ENCODE peak calls at places on chromosomes 2 and 18, in six cellular contexts. One of them, this sample, is unnamed.

GRCh38 chr18:52716926-52717325 is 376.9 kb downstream of the DCC start:
- DNase-seq in stimulated activated CD4-positive, alpha-beta T cell treated with anti-CD3 and anti-CD28 coated beads, Interleukin-1b, Interleukin-23, amount 100 ng/mL, for 1 hour: no peak
- DNase-seq in T-helper 2 cell: no peak
- DNase-seq in NCI-H1092: no peak
- DNase-seq in memory B cell: no peak
- DNase-seq in anterior cingulate cortex: peak; percentile 11
- DNase-seq in this sample: no peak

GRCh38 chr2:106159867-106160785 is 34.0 kb downstream of the UXS1 start:
- DNase-seq in NCI-H1092: no peak
- DNase-seq in stimulated activated CD4-positive, alpha-beta T cell treated with anti-CD3 and anti-CD28 coated beads, Interleukin-1b, Interleukin-23, amount 100 ng/mL, for 1 hour: no peak
- DNase-seq in T-helper 2 cell: peak; percentile 32
- DNase-seq in memory B cell: no peak
- DNase-seq in anterior cingulate cortex: no peak
- DNase-seq in this sample: no peak

GRCh38 chr2:145984541-145984940 is 1464.6 kb upstream of the ZEB2 start:
- DNase-seq in memory B cell: no peak
- DNase-seq in anterior cingulate cortex: no peak
- DNase-seq in NCI-H1092: no peak
- DNase-seq in stimulated activated CD4-positive, alpha-beta T cell treated with anti-CD3 and anti-CD28 coated beads, Interleukin-1b, Interleukin-23, amount 100 ng/mL, for 1 hour: no peak
- DNase-seq in T-helper 2 cell: no peak
- DNase-seq in this sample: no peak

GRCh38 chr18:32777049-32777448 is 4.2 kb upstream of the KLHL14 start:
- DNase-seq in stimulated activated CD4-positive, alpha-beta T cell treated with anti-CD3 and anti-CD28 coated beads, Interleukin-1b, Interleukin-23, amount 100 ng/mL, for 1 hour: no peak
- DNase-seq in memory B cell: no peak
- DNase-seq in anterior cingulate cortex: no peak
- DNase-seq in T-helper 2 cell: no peak
- DNase-seq in NCI-H1092: no peak
- DNase-seq in this sample: no peak

GRCh38 chr2:38740851-38741541 is 10.2 kb downstream of the SRSF7 start:
- DNase-seq in anterior cingulate cortex: no peak
- DNase-seq in stimulated activated CD4-positive, alpha-beta T cell treated with anti-CD3 and anti-CD28 coated beads, Interleukin-1b, Interleukin-23, amount 100 ng/mL, for 1 hour: no peak
- DNase-seq in NCI-H1092: no peak
- DNase-seq in memory B cell: peak; percentile 33
- DNase-seq in T-helper 2 cell: no peak
- DNase-seq in this sample: no peak

GRCh38 chr18:78983530-78983929 is 3.9 kb downstream of the SALL3 start:
- DNase-seq in memory B cell: no peak
- DNase-seq in anterior cingulate cortex: no peak
- DNase-seq in stimulated activated CD4-positive, alpha-beta T cell treated with anti-CD3 and anti-CD28 coated beads, Interleukin-1b, Interleukin-23, amount 100 ng/mL, for 1 hour: no peak
- DNase-seq in T-helper 2 cell: no peak
- DNase-seq in NCI-H1092: no peak
- DNase-seq in this sample: no peak

GRCh38 chr2:37925063-37925897 is at the start of gene RMDN2:
- DNase-seq in stimulated activated CD4-positive, alpha-beta T cell treated with anti-CD3 and anti-CD28 coated beads, Interleukin-1b, Interleukin-23, amount 100 ng/mL, for 1 hour: peak; percentile 31
- DNase-seq in T-helper 2 cell: peak; percentile 47
- DNase-seq in memory B cell: peak; percentile 69
- DNase-seq in NCI-H1092: peak; percentile 78
- DNase-seq in anterior cingulate cortex: peak; percentile 80
- DNase-seq in this sample: peak; percentile 70

GRCh38 chr2:20682166-20682565 is 15.2 kb downstream of the GDF7 start:
- DNase-seq in memory B cell: no peak
- DNase-seq in NCI-H1092: no peak
- DNase-seq in stimulated activated CD4-positive, alpha-beta T cell treated with anti-CD3 and anti-CD28 coated beads, Interleukin-1b, Interleukin-23, amount 100 ng/mL, for 1 hour: no peak
- DNase-seq in T-helper 2 cell: no peak
- DNase-seq in anterior cingulate cortex: no peak
- DNase-seq in this sample: no peak

GRCh38 chr2:130369589-130370341 is 13.9 kb downstream of the PTPN18 start:
- DNase-seq in T-helper 2 cell: no peak
- DNase-seq in memory B cell: no peak
- DNase-seq in anterior cingulate cortex: no peak
- DNase-seq in NCI-H1092: no peak
- DNase-seq in stimulated activated CD4-positive, alpha-beta T cell treated with anti-CD3 and anti-CD28 coated beads, Interleukin-1b, Interleukin-23, amount 100 ng/mL, for 1 hour: no peak
- DNase-seq in this sample: no peak

GRCh38 chr18:79680100-79680879 is 687 bp downstream of the CTDP1 start:
- DNase-seq in NCI-H1092: no peak
- DNase-seq in anterior cingulate cortex: no peak
- DNase-seq in stimulated activated CD4-positive, alpha-beta T cell treated with anti-CD3 and anti-CD28 coated beads, Interleukin-1b, Interleukin-23, amount 100 ng/mL, for 1 hour: no peak
- DNase-seq in memory B cell: no peak
- DNase-seq in T-helper 2 cell: peak; percentile 21
- DNase-seq in this sample: no peak

GRCh38 chr2:75208738-75209137 is 9.4 kb upstream of the TACR1 start:
- DNase-seq in stimulated activated CD4-positive, alpha-beta T cell treated with anti-CD3 and anti-CD28 coated beads, Interleukin-1b, Interleukin-23, amount 100 ng/mL, for 1 hour: no peak
- DNase-seq in memory B cell: no peak
- DNase-seq in NCI-H1092: no peak
- DNase-seq in T-helper 2 cell: no peak
- DNase-seq in anterior cingulate cortex: no peak
- DNase-seq in this sample: no peak

GRCh38 chr2:210171309-210172218 is at the start of gene KANSL1L:
- DNase-seq in anterior cingulate cortex: peak; percentile 98
- DNase-seq in T-helper 2 cell: peak; percentile 94
- DNase-seq in memory B cell: peak; percentile 96
- DNase-seq in stimulated activated CD4-positive, alpha-beta T cell treated with anti-CD3 and anti-CD28 coated beads, Interleukin-1b, Interleukin-23, amount 100 ng/mL, for 1 hour: peak; percentile 91
- DNase-seq in NCI-H1092: peak; percentile 91
- DNase-seq in this sample: peak; percentile 53

GRCh38 chr2:177397501-177398289 is 5.1 kb downstream of the AGPS start:
- DNase-seq in NCI-H1092: no peak
- DNase-seq in anterior cingulate cortex: no peak
- DNase-seq in memory B cell: no peak
- DNase-seq in T-helper 2 cell: no peak
- DNase-seq in stimulated activated CD4-positive, alpha-beta T cell treated with anti-CD3 and anti-CD28 coated beads, Interleukin-1b, Interleukin-23, amount 100 ng/mL, for 1 hour: no peak
- DNase-seq in this sample: no peak

GRCh38 chr2:8750221-8750620 is 68.4 kb downstream of the ID2 start:
- DNase-seq in stimulated activated CD4-positive, alpha-beta T cell treated with anti-CD3 and anti-CD28 coated beads, Interleukin-1b, Interleukin-23, amount 100 ng/mL, for 1 hour: no peak
- DNase-seq in T-helper 2 cell: no peak
- DNase-seq in anterior cingulate cortex: no peak
- DNase-seq in memory B cell: no peak
- DNase-seq in NCI-H1092: no peak
- DNase-seq in this sample: no peak

GRCh38 chr2:6025391-6025790 is 333.2 kb downstream of the SOX11 start:
- DNase-seq in T-helper 2 cell: no peak
- DNase-seq in stimulated activated CD4-positive, alpha-beta T cell treated with anti-CD3 and anti-CD28 coated beads, Interleukin-1b, Interleukin-23, amount 100 ng/mL, for 1 hour: no peak
- DNase-seq in memory B cell: no peak
- DNase-seq in anterior cingulate cortex: no peak
- DNase-seq in NCI-H1092: no peak
- DNase-seq in this sample: no peak

GRCh38 chr2:46122318-46122970 is 174.8 kb upstream of the EPAS1 start:
- DNase-seq in stimulated activated CD4-positive, alpha-beta T cell treated with anti-CD3 and anti-CD28 coated beads, Interleukin-1b, Interleukin-23, amount 100 ng/mL, for 1 hour: no peak
- DNase-seq in NCI-H1092: no peak
- DNase-seq in T-helper 2 cell: no peak
- DNase-seq in memory B cell: no peak
- DNase-seq in anterior cingulate cortex: no peak
- DNase-seq in this sample: no peak

GRCh38 chr2:66574701-66575624 is 140.0 kb downstream of the MEIS1 start:
- DNase-seq in stimulated activated CD4-positive, alpha-beta T cell treated with anti-CD3 and anti-CD28 coated beads, Interleukin-1b, Interleukin-23, amount 100 ng/mL, for 1 hour: no peak
- DNase-seq in NCI-H1092: peak; percentile 30
- DNase-seq in memory B cell: no peak
- DNase-seq in T-helper 2 cell: no peak
- DNase-seq in anterior cingulate cortex: peak; percentile 64
- DNase-seq in this sample: peak; percentile 32

GRCh38 chr2:96895709-96896651 is 26.1 kb upstream of the SEMA4C start:
- DNase-seq in T-helper 2 cell: no peak
- DNase-seq in stimulated activated CD4-positive, alpha-beta T cell treated with anti-CD3 and anti-CD28 coated beads, Interleukin-1b, Interleukin-23, amount 100 ng/mL, for 1 hour: no peak
- DNase-seq in anterior cingulate cortex: no peak
- DNase-seq in NCI-H1092: no peak
- DNase-seq in memory B cell: no peak
- DNase-seq in this sample: no peak

GRCh38 chr2:71476495-71476894 is 23.1 kb downstream of the DYSF start:
- DNase-seq in T-helper 2 cell: no peak
- DNase-seq in NCI-H1092: no peak
- DNase-seq in stimulated activated CD4-positive, alpha-beta T cell treated with anti-CD3 and anti-CD28 coated beads, Interleukin-1b, Interleukin-23, amount 100 ng/mL, for 1 hour: no peak
- DNase-seq in memory B cell: no peak
- DNase-seq in anterior cingulate cortex: no peak
- DNase-seq in this sample: no peak

GRCh38 chr2:24360963-24361330 is 611 bp upstream of the ITSN2 start:
- DNase-seq in anterior cingulate cortex: no peak
- DNase-seq in memory B cell: no peak
- DNase-seq in T-helper 2 cell: no peak
- DNase-seq in stimulated activated CD4-positive, alpha-beta T cell treated with anti-CD3 and anti-CD28 coated beads, Interleukin-1b, Interleukin-23, amount 100 ng/mL, for 1 hour: no peak
- DNase-seq in NCI-H1092: no peak
- DNase-seq in this sample: no peak

GRCh38 chr2:203155406-203155805 is 83.4 kb upstream of the CYP20A1 start:
- DNase-seq in memory B cell: no peak
- DNase-seq in anterior cingulate cortex: no peak
- DNase-seq in stimulated activated CD4-positive, alpha-beta T cell treated with anti-CD3 and anti-CD28 coated beads, Interleukin-1b, Interleukin-23, amount 100 ng/mL, for 1 hour: no peak
- DNase-seq in NCI-H1092: no peak
- DNase-seq in T-helper 2 cell: no peak
- DNase-seq in this sample: no peak

GRCh38 chr18:2715990-2716389 is 60.5 kb downstream of the SMCHD1 start:
- DNase-seq in anterior cingulate cortex: no peak
- DNase-seq in T-helper 2 cell: no peak
- DNase-seq in stimulated activated CD4-positive, alpha-beta T cell treated with anti-CD3 and anti-CD28 coated beads, Interleukin-1b, Interleukin-23, amount 100 ng/mL, for 1 hour: no peak
- DNase-seq in NCI-H1092: no peak
- DNase-seq in memory B cell: no peak
- DNase-seq in this sample: no peak

GRCh38 chr18:61199131-61199903 is 133.9 kb upstream of the CDH20 start:
- DNase-seq in NCI-H1092: no peak
- DNase-seq in T-helper 2 cell: no peak
- DNase-seq in anterior cingulate cortex: no peak
- DNase-seq in memory B cell: no peak
- DNase-seq in stimulated activated CD4-positive, alpha-beta T cell treated with anti-CD3 and anti-CD28 coated beads, Interleukin-1b, Interleukin-23, amount 100 ng/mL, for 1 hour: no peak
- DNase-seq in this sample: no peak